ENCODE peak calls at places on chromosome 3, in four cellular contexts. D is B cell, G is H9, A is left ventricle myocardium inferior. E is an unnamed sample.

GRCh38 chr3:24060055-24060454 is 115.0 kb downstream of the NR1D2 start:
- DNase-seq in D (no peak), G (no peak), A (no peak), E (no peak)

GRCh38 chr3:8970971-8971589 is 7.8 kb upstream of the RAD18 start:
- DNase-seq in D (peak), G (no peak), A (no peak), E (no peak)

GRCh38 chr3:177729939-177730700 is 532.8 kb upstream of the TBL1XR1 start:
- DNase-seq in D (no peak), G (no peak), A (peak), E (no peak)

GRCh38 chr3:124456506-124456905 is 273.7 kb upstream of the UMPS start:
- DNase-seq in D (no peak), G (no peak), A (peak), E (no peak)

GRCh38 chr3:157082305-157082981 is 77.5 kb downstream of the CCNL1 start:
- DNase-seq in D (no peak), G (no peak), A (no peak), E (no peak)

GRCh38 chr3:127077506-127078064 is 94.7 kb downstream of the PLXNA1 start:
- DNase-seq in D (no peak), G (no peak), A (no peak), E (no peak)

GRCh38 chr3:52301042-52301441 is 13.4 kb downstream of the GLYCTK start:
- DNase-seq in D (no peak), G (no peak), A (no peak), E (no peak)

GRCh38 chr3:3127432-3128010 is 781 bp downstream of the TRNT1 start:
- DNase-seq in D (no peak), G (no peak), A (no peak), E (peak)

GRCh38 chr3:139117136-139117675 is 72.5 kb upstream of the PRR23C start:
- DNase-seq in D (no peak), G (no peak), A (no peak), E (no peak)

GRCh38 chr3:43041517-43041916 is 62.4 kb downstream of the GASK1A start:
- DNase-seq in D (no peak), G (no peak), A (no peak), E (no peak)

GRCh38 chr3:40989141-40990061 is 209.9 kb upstream of the CTNNB1 start:
- DNase-seq in D (no peak), G (no peak), A (no peak), E (no peak)

GRCh38 chr3:135117977-135118376 is 322.9 kb downstream of the EPHB1 start:
- DNase-seq in D (no peak), G (no peak), A (no peak), E (no peak)

GRCh38 chr3:184361532-184361931 is at the start of the genes CLCN2 and POLR2H:
- DNase-seq in D (no peak), G (peak), A (peak), E (peak)

GRCh38 chr3:122962149-122962548 is 65.4 kb downstream of the SEMA5B start:
- DNase-seq in D (no peak), G (no peak), A (no peak), E (no peak)

GRCh38 chr3:44041726-44042125 is 200.0 kb upstream of the TOPAZ1 start:
- DNase-seq in D (no peak), G (no peak), A (no peak), E (no peak)

DNA sequence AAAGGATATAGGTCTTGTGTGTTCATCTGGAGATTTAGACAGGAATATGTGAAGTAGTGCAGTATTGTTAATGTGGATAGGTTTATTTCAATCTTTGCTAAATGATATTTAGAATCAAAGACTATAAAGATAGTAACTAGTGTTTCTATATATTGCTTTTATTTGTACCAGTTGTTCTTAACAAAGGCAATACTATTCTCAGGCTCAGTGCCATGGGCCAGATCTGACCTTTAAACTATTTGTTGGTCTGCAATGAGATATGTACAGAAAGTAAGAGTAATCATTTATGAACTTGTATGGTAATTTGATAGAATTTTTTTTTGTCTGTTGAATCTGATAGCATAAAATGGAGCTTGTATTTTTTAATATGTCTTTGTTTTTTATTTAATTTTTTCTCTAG is 146.7 kb upstream of the AZI2 start:
- DNase-seq in D (no peak), G (no peak), A (no peak), E (no peak)
- TF ChIP-seq CTCF in D (no peak), G (no peak), A (no peak), E (no peak)

GRCh38 chr3:71709908-71710511 is 15.2 kb downstream of the EIF4E3 start:
- DNase-seq in D (no peak), G (no peak), A (no peak), E (no peak)

GRCh38 chr3:71708478-71709098 is 16.6 kb downstream of the EIF4E3 start:
- DNase-seq in D (no peak), G (no peak), A (peak), E (no peak)

GRCh38 chr3:71707600-71707999 is 17.6 kb downstream of the EIF4E3 start:
- DNase-seq in D (no peak), G (no peak), A (no peak), E (no peak)

GRCh38 chr3:71713041-71713440 is 12.2 kb downstream of the EIF4E3 start:
- DNase-seq in D (no peak), G (no peak), A (no peak), E (no peak)

DNA sequence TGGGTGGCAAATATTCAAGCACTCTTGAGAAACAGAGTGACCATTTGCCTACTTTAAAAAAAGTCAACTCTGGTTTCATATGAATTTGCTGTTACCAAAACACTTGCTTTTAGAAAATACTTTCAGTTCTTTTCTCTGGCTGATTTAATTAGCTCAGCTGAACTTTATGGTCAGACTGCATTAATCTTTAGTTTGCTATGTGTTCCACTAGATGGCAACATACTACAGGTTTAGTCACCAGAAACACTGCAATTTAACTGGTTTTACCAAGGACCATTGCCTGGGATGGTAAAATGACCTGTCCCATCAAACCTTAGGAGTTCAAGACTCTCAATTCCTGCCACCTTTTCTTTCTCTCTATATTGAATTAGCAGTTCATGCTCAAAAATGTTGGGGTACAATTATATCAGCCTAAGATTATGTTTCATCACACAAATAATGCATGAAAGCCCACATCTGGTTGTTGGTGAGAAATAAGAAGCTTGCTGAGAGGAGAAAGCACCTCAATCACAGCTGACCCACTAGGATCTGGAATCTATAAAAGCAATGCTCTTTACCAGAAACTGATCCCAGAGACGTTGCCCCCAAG is 14.2 kb downstream of the EIF4E3 start:
- DNase-seq in D (no peak), G (no peak), A (no peak), E (no peak)
- TF ChIP-seq CTCF in D (peak), G (peak), A (peak), E (peak)

GRCh38 chr3:10322355-10322715 is 1.4 kb upstream of the SEC13 start:
- DNase-seq in D (no peak), G (peak), A (no peak), E (no peak)
- TF ChIP-seq CTCF in D (peak), G (peak), A (peak), E (peak)

DNA sequence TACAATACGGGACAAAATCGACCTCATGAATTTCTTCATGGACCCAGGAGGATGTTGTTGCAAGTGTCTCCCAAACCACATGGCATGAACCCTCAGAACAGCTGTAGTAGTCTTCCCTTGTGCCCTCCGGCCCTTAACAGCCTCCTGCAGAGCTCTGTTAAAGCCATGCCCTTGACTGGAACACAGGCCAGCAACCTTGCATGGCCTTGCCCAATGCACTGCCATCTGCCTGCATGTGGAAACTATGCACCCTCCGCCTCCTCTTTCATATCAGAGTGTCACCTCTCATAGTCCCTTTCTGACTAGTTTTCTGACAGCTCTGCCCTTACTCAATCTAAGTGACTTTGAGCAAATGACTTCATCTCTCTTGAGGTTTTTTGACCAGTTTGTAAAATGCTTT is 39.4 kb upstream of the TRIM71 start:
- DNase-seq in D (no peak), G (no peak), A (no peak), E (no peak)
- TF ChIP-seq CTCF in D (no peak), G (no peak), A (no peak), E (no peak)

GRCh38 chr3:14278799-14279705 is 100.4 kb downstream of the LSM3 start:
- DNase-seq in D (no peak), G (peak), A (no peak), E (no peak)
- TF ChIP-seq CTCF in D (no peak), G (peak), A (no peak), E (no peak)

GRCh38 chr3:31879365-31879764 is 101.7 kb downstream of the OSBPL10 start:
- DNase-seq in D (no peak), G (no peak), A (no peak), E (no peak)

GRCh38 chr3:31880482-31881078 is 100.5 kb downstream of the OSBPL10 start:
- DNase-seq in D (no peak), G (no peak), A (no peak), E (no peak)

GRCh38 chr3:31878231-31878838 is 102.7 kb downstream of the OSBPL10 start:
- DNase-seq in D (no peak), G (no peak), A (no peak), E (no peak)

GRCh38 chr3:31882431-31882830 is 98.6 kb downstream of the OSBPL10 start:
- DNase-seq in D (no peak), G (no peak), A (no peak), E (no peak)

DNA sequence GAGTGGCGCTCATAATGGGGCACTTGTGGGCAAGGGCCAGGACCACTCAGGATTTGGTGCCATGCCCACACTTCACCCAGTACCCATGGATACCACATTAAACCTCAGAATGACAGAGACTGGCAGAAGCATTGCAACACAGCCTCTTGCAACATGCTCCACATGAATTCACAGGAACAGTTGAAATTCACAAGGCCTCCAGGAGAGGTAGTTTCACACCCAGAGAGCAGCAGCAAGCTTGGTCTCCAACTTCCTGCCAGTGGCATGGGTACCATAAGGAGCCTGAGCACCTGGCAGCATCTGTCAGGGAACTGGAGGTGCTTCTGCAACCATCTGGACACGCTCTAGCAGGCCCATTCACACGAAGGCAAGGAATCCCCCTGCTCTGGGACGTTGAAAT is 101.0 kb downstream of the OSBPL10 start:
- DNase-seq in D (no peak), G (no peak), A (no peak), E (peak)
- TF ChIP-seq CTCF in D (peak), G (no peak), A (no peak), E (no peak)

DNA sequence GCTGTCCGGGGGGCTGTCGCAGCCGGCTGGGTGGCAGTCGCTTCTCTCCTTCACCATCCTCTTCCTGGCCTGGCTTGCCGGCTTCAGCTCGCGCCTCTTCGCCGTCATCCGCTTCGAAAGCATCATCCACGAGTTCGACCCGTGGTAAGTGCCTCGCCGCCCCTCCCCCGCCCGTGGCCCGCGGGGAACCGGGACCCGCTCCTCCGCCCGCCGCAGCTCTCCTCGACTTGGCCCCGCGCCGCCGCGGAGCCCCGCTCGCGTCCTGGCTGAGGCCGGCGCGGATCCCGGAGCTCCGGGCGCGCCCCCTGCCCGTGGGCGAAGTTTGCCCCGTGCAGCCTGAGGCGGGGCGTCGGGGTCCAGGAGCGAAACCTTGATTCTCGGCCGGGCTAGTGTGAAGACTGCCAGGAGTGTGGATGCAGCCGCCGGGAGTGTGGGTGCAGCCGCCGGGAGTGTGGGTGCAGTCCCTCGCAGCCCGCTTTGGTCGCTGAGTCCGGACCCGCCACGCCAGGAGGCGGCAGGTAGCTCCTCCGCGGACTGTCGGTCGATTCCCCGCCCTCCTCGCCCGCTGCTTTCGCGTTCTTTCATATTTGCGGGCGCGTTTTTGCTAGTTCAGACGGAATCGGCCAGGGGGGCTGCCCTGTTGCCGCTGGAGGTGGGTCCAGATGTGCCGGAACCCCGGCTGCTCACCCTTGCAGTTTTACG is 595 bp downstream of the STT3B start:
- DNase-seq in D (peak), G (peak), A (peak), E (peak)
- TF ChIP-seq CTCF in D (peak), G (peak), A (no peak), E (no peak)

GRCh38 chr3:67598814-67599556 is 55.4 kb downstream of the SUCLG2 start:
- DNase-seq in D (no peak), G (no peak), A (no peak), E (no peak)

GRCh38 chr3:67595424-67595823 is 59.0 kb downstream of the SUCLG2 start:
- DNase-seq in D (no peak), G (no peak), A (no peak), E (no peak)

DNA sequence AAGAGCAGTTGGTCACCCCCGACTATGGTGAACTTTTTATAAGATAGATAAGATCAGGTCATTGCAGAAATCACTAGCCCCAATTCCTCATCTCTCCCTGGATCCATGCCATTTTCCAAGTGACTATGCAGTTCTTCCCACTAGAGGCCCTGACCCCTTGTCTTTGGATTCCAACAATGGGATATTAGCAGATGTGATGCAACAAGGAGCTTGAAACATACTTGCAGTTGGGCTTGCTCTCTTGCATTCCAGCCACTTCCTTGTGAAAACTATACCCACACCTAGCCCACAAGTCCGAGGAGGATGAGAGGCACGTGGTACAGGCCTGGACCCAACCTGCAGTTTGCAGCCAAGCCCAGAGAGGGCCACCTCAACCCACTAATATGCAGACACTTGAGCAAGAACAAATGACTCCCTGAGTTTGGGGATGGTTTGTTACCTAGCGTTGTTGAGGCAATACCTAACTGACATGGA is 60.6 kb downstream of the SUCLG2 start:
- DNase-seq in D (no peak), G (peak), A (no peak), E (no peak)
- TF ChIP-seq CTCF in D (no peak), G (peak), A (no peak), E (peak)